ENCODE peak calls at places on chromosomes 7 and 10, in four cellular contexts. One of them, this sample, is unnamed.

GRCh38 chr7:38306914-38307313 is 33.5 kb upstream of the TARP start:
- DNase-seq in GM23338: no peak
- DNase-seq in cardiac septum: no peak
- DNase-seq in uterus: no peak
- DNase-seq in this sample: no peak

GRCh38 chr10:35606423-35606822 is 1.3 kb downstream of the GJD4 start:
- DNase-seq in GM23338: no peak
- DNase-seq in cardiac septum: no peak
- DNase-seq in uterus: no peak
- DNase-seq in this sample: no peak

GRCh38 chr10:21989453-21990154 is 13.9 kb downstream of the DNAJC1 start:
- DNase-seq in GM23338: peak
- DNase-seq in cardiac septum: no peak
- DNase-seq in uterus: peak
- DNase-seq in this sample: peak

GRCh38 chr10:88659725-88660592 is 4.3 kb upstream of the LIPF start:
- DNase-seq in GM23338: no peak
- DNase-seq in cardiac septum: no peak
- DNase-seq in uterus: no peak
- DNase-seq in this sample: no peak

GRCh38 chr7:78968951-78969350 is 484.5 kb downstream of the MAGI2 start:
- DNase-seq in GM23338: peak
- DNase-seq in cardiac septum: no peak
- DNase-seq in uterus: no peak
- DNase-seq in this sample: no peak

GRCh38 chr7:138369797-138370196 is 90.3 kb upstream of the TRIM24 start:
- DNase-seq in GM23338: no peak
- DNase-seq in cardiac septum: no peak
- DNase-seq in uterus: no peak
- DNase-seq in this sample: no peak

GRCh38 chr10:114021135-114021534 is 22.5 kb upstream of the ADRB1 start:
- DNase-seq in GM23338: no peak
- DNase-seq in cardiac septum: peak
- DNase-seq in uterus: no peak
- DNase-seq in this sample: no peak

GRCh38 chr10:69712346-69712745 is 82.3 kb downstream of the FAM241B start:
- DNase-seq in GM23338: no peak
- DNase-seq in cardiac septum: no peak
- DNase-seq in uterus: no peak
- DNase-seq in this sample: no peak

GRCh38 chr7:106126170-106126938 is 14.2 kb upstream of the SYPL1 start:
- DNase-seq in GM23338: no peak
- DNase-seq in cardiac septum: no peak
- DNase-seq in uterus: no peak
- DNase-seq in this sample: peak

GRCh38 chr10:86068532-86069337 is 297.9 kb downstream of the GRID1 start:
- DNase-seq in GM23338: no peak
- DNase-seq in cardiac septum: peak
- DNase-seq in uterus: no peak
- DNase-seq in this sample: no peak

GRCh38 chr7:18151419-18151818 is 123.8 kb upstream of the PRPS1L1 start:
- DNase-seq in GM23338: no peak
- DNase-seq in cardiac septum: no peak
- DNase-seq in uterus: no peak
- DNase-seq in this sample: peak

GRCh38 chr10:4529266-4529665 is 296.7 kb upstream of the AKR1E2 start:
- DNase-seq in GM23338: no peak
- DNase-seq in cardiac septum: no peak
- DNase-seq in uterus: no peak
- DNase-seq in this sample: no peak

GRCh38 chr7:104979167-104979841 is 34.7 kb upstream of the KMT2E start:
- DNase-seq in GM23338: peak
- DNase-seq in cardiac septum: no peak
- DNase-seq in uterus: peak
- DNase-seq in this sample: no peak

GRCh38 chr10:84706875-84707274 is 378.5 kb downstream of the CCSER2 start:
- DNase-seq in GM23338: no peak
- DNase-seq in cardiac septum: no peak
- DNase-seq in uterus: no peak
- DNase-seq in this sample: no peak

GRCh38 chr7:134548877-134549276 is at the start of gene AKR1B15:
- DNase-seq in GM23338: no peak
- DNase-seq in cardiac septum: no peak
- DNase-seq in uterus: no peak
- DNase-seq in this sample: no peak

GRCh38 chr10:113711142-113711541 is 31.4 kb downstream of the CASP7 start:
- DNase-seq in GM23338: no peak
- DNase-seq in cardiac septum: no peak
- DNase-seq in uterus: no peak
- DNase-seq in this sample: no peak

GRCh38 chr10:43983405-43983804 is 334.7 kb upstream of the ZNF32 start:
- DNase-seq in GM23338: no peak
- DNase-seq in cardiac septum: no peak
- DNase-seq in uterus: no peak
- DNase-seq in this sample: no peak

GRCh38 chr7:39609462-39610149 is 13.8 kb upstream of the RALA start:
- DNase-seq in GM23338: peak
- DNase-seq in cardiac septum: no peak
- DNase-seq in uterus: no peak
- DNase-seq in this sample: no peak

GRCh38 chr10:104681485-104681884 is 40.4 kb downstream of the SORCS3 start:
- DNase-seq in GM23338: no peak
- DNase-seq in cardiac septum: no peak
- DNase-seq in uterus: no peak
- DNase-seq in this sample: no peak

GRCh38 chr7:5426226-5426475 is 2.5 kb upstream of the TNRC18 start:
- DNase-seq in GM23338: no peak
- DNase-seq in cardiac septum: no peak
- DNase-seq in uterus: peak
- DNase-seq in this sample: no peak

GRCh38 chr10:6108631-6109443 is 20.0 kb downstream of the RBM17 start:
- DNase-seq in GM23338: peak
- DNase-seq in cardiac septum: no peak
- DNase-seq in uterus: no peak
- DNase-seq in this sample: peak

GRCh38 chr10:44775402-44775741 is 135.8 kb upstream of the TMEM72 start:
- DNase-seq in GM23338: no peak
- DNase-seq in cardiac septum: no peak
- DNase-seq in uterus: no peak
- DNase-seq in this sample: no peak

GRCh38 chr10:92024700-92025099 is 101.1 kb downstream of the BTAF1 start:
- DNase-seq in GM23338: no peak
- DNase-seq in cardiac septum: no peak
- DNase-seq in uterus: no peak
- DNase-seq in this sample: no peak

GRCh38 chr7:2099036-2099957 is 133.4 kb downstream of the MAD1L1 start:
- DNase-seq in GM23338: no peak
- DNase-seq in cardiac septum: no peak
- DNase-seq in uterus: no peak
- DNase-seq in this sample: peak

GRCh38 chr10:3401491-3401938 is 228.9 kb upstream of the PITRM1 start:
- DNase-seq in GM23338: no peak
- DNase-seq in cardiac septum: no peak
- DNase-seq in uterus: no peak
- DNase-seq in this sample: no peak

GRCh38 chr7:17593854-17594419 is 295.5 kb downstream of the AHR start:
- DNase-seq in GM23338: peak
- DNase-seq in cardiac septum: no peak
- DNase-seq in uterus: no peak
- DNase-seq in this sample: no peak

This sample was measured in NAMALWA.